ENCODE peak calls at places on chromosomes 4 and X, in nine cellular contexts. O is hypothalamus; J is activated T-helper 9 cell treated with anti-CD3 and anti-CD28 coated beads, Interleukin-2, amount 50 U/mL, for 16 hours; D is posterior cingulate gyrus; H is Right ventricle myocardium superior; G is choroid plexus epithelial cell; F is HFFc6; I is T-cell; W is neural crest cell. Z is an unnamed sample.

GRCh38 chr4:76197971-76198410 is 15.6 kb downstream of the SCARB2 start:
- DNase-seq in O (peak), J (no peak), D (peak), H (peak), G (peak), F (no peak), I (no peak), W (peak), Z (no peak)

GRCh38 chr4:2930135-2930805 is 32.9 kb downstream of the NOP14 start:
- DNase-seq in O (no peak), J (no peak), D (no peak), H (no peak), G (no peak), F (no peak), I (no peak), W (no peak), Z (no peak)

GRCh38 chr4:169484485-169484884 is 127.9 kb downstream of the NEK1 start:
- DNase-seq in O (no peak), J (no peak), D (no peak), H (no peak), G (peak), F (no peak), I (no peak), W (no peak), Z (no peak)

GRCh38 chr4:66640216-66640615 is 905.1 kb downstream of the CENPC start:
- DNase-seq in O (no peak), J (no peak), D (no peak), H (no peak), G (no peak), F (no peak), I (no peak), W (no peak), Z (no peak)

GRCh38 chr4:128810331-128810870 is 901 bp downstream of the JADE1 start:
- DNase-seq in O (no peak), J (no peak), D (no peak), H (peak), G (peak), F (no peak), I (no peak), W (no peak), Z (peak)

GRCh38 chr4:154329268-154329858 is 162.2 kb downstream of the DCHS2 start:
- DNase-seq in O (no peak), J (no peak), D (peak), H (no peak), G (peak), F (no peak), I (no peak), W (no peak), Z (no peak)

GRCh38 chr4:24330198-24330972 is 254.0 kb downstream of the DHX15 start:
- DNase-seq in O (no peak), J (no peak), D (no peak), H (no peak), G (no peak), F (no peak), I (no peak), W (no peak), Z (no peak)

GRCh38 chr4:52234539-52235174 is 183.6 kb downstream of the SPATA18 start:
- DNase-seq in O (no peak), J (no peak), D (no peak), H (no peak), G (peak), F (peak), I (no peak), W (no peak), Z (no peak)

GRCh38 chr4:26434030-26434639 is 56.1 kb downstream of the CCKAR start:
- DNase-seq in O (no peak), J (no peak), D (no peak), H (no peak), G (peak), F (no peak), I (no peak), W (no peak), Z (no peak)

GRCh38 chrX:45719751-45720501 is 519.2 kb upstream of the DIPK2B start:
- DNase-seq in O (no peak), J (no peak), D (no peak), H (no peak), G (no peak), F (no peak), I (no peak), W (no peak), Z (peak)

GRCh38 chrX:39149761-39150160 is 348.5 kb downstream of the MID1IP1 start:
- DNase-seq in O (peak), J (peak), D (peak), H (peak), G (peak), F (peak), I (peak), W (peak), Z (peak)

GRCh38 chr4:41052287-41052686 is 162.1 kb downstream of the APBB2 start:
- DNase-seq in O (no peak), J (no peak), D (no peak), H (no peak), G (no peak), F (no peak), I (no peak), W (no peak), Z (no peak)

GRCh38 chr4:138158746-138159297 is 83.3 kb downstream of the SLC7A11 start:
- DNase-seq in O (no peak), J (no peak), D (no peak), H (no peak), G (peak), F (peak), I (no peak), W (no peak), Z (no peak)

GRCh38 chr4:139563515-139563914 is 7.5 kb upstream of the SETD7 start:
- DNase-seq in O (no peak), J (no peak), D (no peak), H (no peak), G (no peak), F (no peak), I (no peak), W (no peak), Z (no peak)

GRCh38 chr4:164615964-164616363 is 138.0 kb upstream of the SMIM31 start:
- DNase-seq in O (no peak), J (no peak), D (no peak), H (no peak), G (no peak), F (no peak), I (no peak), W (no peak), Z (no peak)

GRCh38 chr4:165088366-165088765 is 24.3 kb downstream of the TMEM192 start:
- DNase-seq in O (no peak), J (no peak), D (no peak), H (no peak), G (no peak), F (no peak), I (no peak), W (no peak), Z (no peak)

GRCh38 chr4:11467931-11468330 is 39.2 kb upstream of the HS3ST1 start:
- DNase-seq in O (no peak), J (no peak), D (peak), H (no peak), G (no peak), F (no peak), I (no peak), W (no peak), Z (no peak)

GRCh38 chr4:8215001-8215427 is 15.9 kb downstream of the SH3TC1 start:
- DNase-seq in O (peak), J (no peak), D (no peak), H (no peak), G (peak), F (peak), I (no peak), W (no peak), Z (no peak)

GRCh38 chr4:74768857-74769525 is 25.3 kb downstream of the BTC start:
- DNase-seq in O (no peak), J (no peak), D (no peak), H (no peak), G (peak), F (peak), I (no peak), W (no peak), Z (no peak)

GRCh38 chr4:153233761-153234371 is 29.6 kb downstream of the TRIM2 start:
- DNase-seq in O (no peak), J (no peak), D (no peak), H (no peak), G (peak), F (peak), I (no peak), W (no peak), Z (no peak)

GRCh38 chr4:41981456-41981855 is at the start of gene DCAF4L1:
- DNase-seq in O (no peak), J (no peak), D (no peak), H (no peak), G (no peak), F (no peak), I (no peak), W (no peak), Z (no peak)

GRCh38 chr4:16785800-16786527 is 112.5 kb downstream of the LDB2 start:
- DNase-seq in O (no peak), J (no peak), D (no peak), H (no peak), G (peak), F (peak), I (no peak), W (no peak), Z (no peak)

GRCh38 chr4:148270600-148270999 is 171.6 kb downstream of the NR3C2 start:
- DNase-seq in O (no peak), J (no peak), D (no peak), H (no peak), G (no peak), F (no peak), I (no peak), W (no peak), Z (no peak)

GRCh38 chrX:152907084-152907651 is 9.3 kb downstream of the ZNF185 start:
- DNase-seq in O (peak), J (no peak), D (peak), H (no peak), G (peak), F (no peak), I (no peak), W (peak), Z (no peak)

GRCh38 chr4:115323106-115323684 is 209.8 kb upstream of the NDST4 start:
- DNase-seq in O (no peak), J (no peak), D (no peak), H (no peak), G (peak), F (no peak), I (no peak), W (no peak), Z (no peak)